ENCODE peak calls at places on chromosomes 6 and 20, in nine cellular contexts. One of them, this sample, is unnamed.

GRCh38 chr20:47464380-47465101 is 37.1 kb upstream of the NCOA3 start:
- DNase-seq in AG10803: peak; percentile 98
- DNase-seq in nephron progenitor cell: no peak
- DNase-seq in tibial nerve: peak; percentile 34
- DNase-seq in choroid plexus epithelial cell: peak; percentile 99
- DNase-seq in cardiac muscle cell: no peak
- DNase-seq in GM13977: no peak
- DNase-seq in hepatocyte: peak; percentile 93
- DNase-seq in psoas muscle: peak; percentile 60
- DNase-seq in this sample: no peak

GRCh38 chr20:57627972-57628650 is 7.9 kb upstream of the ZBP1 start:
- DNase-seq in nephron progenitor cell: no peak
- DNase-seq in AG10803: peak; percentile 62
- DNase-seq in GM13977: no peak
- DNase-seq in hepatocyte: peak; percentile 38
- DNase-seq in choroid plexus epithelial cell: peak; percentile 81
- DNase-seq in psoas muscle: no peak
- DNase-seq in cardiac muscle cell: no peak
- DNase-seq in tibial nerve: peak; percentile 37
- DNase-seq in this sample: no peak

GRCh38 chr6:5851261-5851757 is 155.4 kb downstream of the NRN1 start:
- DNase-seq in hepatocyte: peak; percentile 83
- DNase-seq in GM13977: peak; percentile 68
- DNase-seq in choroid plexus epithelial cell: peak; percentile 30
- DNase-seq in nephron progenitor cell: peak; percentile 71
- DNase-seq in cardiac muscle cell: peak; percentile 74
- DNase-seq in AG10803: peak; percentile 27
- DNase-seq in psoas muscle: peak; percentile 41
- DNase-seq in tibial nerve: no peak
- DNase-seq in this sample: peak; percentile 68

GRCh38 chr6:57242505-57242904 is 20.4 kb upstream of the RAB23 start:
- DNase-seq in nephron progenitor cell: no peak
- DNase-seq in psoas muscle: no peak
- DNase-seq in AG10803: peak; percentile 90
- DNase-seq in cardiac muscle cell: no peak
- DNase-seq in tibial nerve: no peak
- DNase-seq in GM13977: no peak
- DNase-seq in choroid plexus epithelial cell: peak; percentile 97
- DNase-seq in hepatocyte: peak; percentile 60
- DNase-seq in this sample: no peak

GRCh38 chr20:32355417-32355841 is 2.7 kb upstream of the ASXL1 start:
- DNase-seq in GM13977: peak; percentile 50
- DNase-seq in tibial nerve: no peak
- DNase-seq in psoas muscle: no peak
- DNase-seq in AG10803: no peak
- DNase-seq in choroid plexus epithelial cell: no peak
- DNase-seq in hepatocyte: no peak
- DNase-seq in cardiac muscle cell: no peak
- DNase-seq in nephron progenitor cell: no peak
- DNase-seq in this sample: no peak

GRCh38 chr6:170095273-170095976 is 195.5 kb downstream of the DLL1 start:
- DNase-seq in nephron progenitor cell: no peak
- DNase-seq in hepatocyte: no peak
- DNase-seq in cardiac muscle cell: no peak
- DNase-seq in tibial nerve: no peak
- DNase-seq in psoas muscle: no peak
- DNase-seq in choroid plexus epithelial cell: no peak
- DNase-seq in GM13977: no peak
- DNase-seq in AG10803: no peak
- DNase-seq in this sample: peak; percentile 3

GRCh38 chr20:23086931-23087411 is 847 bp upstream of the CD93 start:
- DNase-seq in GM13977: no peak
- DNase-seq in nephron progenitor cell: no peak
- DNase-seq in tibial nerve: no peak
- DNase-seq in hepatocyte: no peak
- DNase-seq in AG10803: no peak
- DNase-seq in choroid plexus epithelial cell: no peak
- DNase-seq in cardiac muscle cell: no peak
- DNase-seq in psoas muscle: peak; percentile 49
- DNase-seq in this sample: no peak

GRCh38 chr6:19569563-19569962 is 267.6 kb upstream of the ID4 start:
- DNase-seq in psoas muscle: no peak
- DNase-seq in cardiac muscle cell: no peak
- DNase-seq in GM13977: no peak
- DNase-seq in nephron progenitor cell: no peak
- DNase-seq in hepatocyte: no peak
- DNase-seq in choroid plexus epithelial cell: no peak
- DNase-seq in tibial nerve: no peak
- DNase-seq in AG10803: no peak
- DNase-seq in this sample: no peak

GRCh38 chr6:90478278-90478677 is 108.6 kb downstream of the MAP3K7 start:
- DNase-seq in AG10803: no peak
- DNase-seq in hepatocyte: peak; percentile 17
- DNase-seq in GM13977: no peak
- DNase-seq in nephron progenitor cell: no peak
- DNase-seq in choroid plexus epithelial cell: no peak
- DNase-seq in tibial nerve: no peak
- DNase-seq in psoas muscle: no peak
- DNase-seq in cardiac muscle cell: no peak
- DNase-seq in this sample: peak; percentile 29

GRCh38 chr6:89048985-89049384 is 31.6 kb upstream of the PNRC1 start:
- DNase-seq in GM13977: no peak
- DNase-seq in choroid plexus epithelial cell: peak; percentile 34
- DNase-seq in AG10803: peak; percentile 38
- DNase-seq in cardiac muscle cell: no peak
- DNase-seq in nephron progenitor cell: no peak
- DNase-seq in tibial nerve: no peak
- DNase-seq in psoas muscle: peak; percentile 21
- DNase-seq in hepatocyte: peak; percentile 30
- DNase-seq in this sample: no peak

GRCh38 chr20:36717657-36718056 is 28.2 kb downstream of the NDRG3 start:
- DNase-seq in tibial nerve: no peak
- DNase-seq in psoas muscle: no peak
- DNase-seq in cardiac muscle cell: peak; percentile 19
- DNase-seq in GM13977: no peak
- DNase-seq in choroid plexus epithelial cell: peak; percentile 10
- DNase-seq in nephron progenitor cell: no peak
- DNase-seq in AG10803: peak; percentile 9
- DNase-seq in hepatocyte: no peak
- DNase-seq in this sample: peak; percentile 8

GRCh38 chr6:63267046-63267445 is 52.7 kb downstream of the LGSN start:
- DNase-seq in nephron progenitor cell: no peak
- DNase-seq in hepatocyte: no peak
- DNase-seq in GM13977: no peak
- DNase-seq in cardiac muscle cell: no peak
- DNase-seq in tibial nerve: no peak
- DNase-seq in psoas muscle: no peak
- DNase-seq in choroid plexus epithelial cell: no peak
- DNase-seq in AG10803: no peak
- DNase-seq in this sample: no peak

GRCh38 chr6:133710826-133711225 is 178.1 kb upstream of the TCF21 start:
- DNase-seq in AG10803: no peak
- DNase-seq in nephron progenitor cell: no peak
- DNase-seq in psoas muscle: no peak
- DNase-seq in GM13977: no peak
- DNase-seq in cardiac muscle cell: no peak
- DNase-seq in choroid plexus epithelial cell: no peak
- DNase-seq in tibial nerve: no peak
- DNase-seq in hepatocyte: no peak
- DNase-seq in this sample: no peak

GRCh38 chr6:16295471-16295870 is 57.1 kb downstream of the GMPR start:
- DNase-seq in cardiac muscle cell: no peak
- DNase-seq in choroid plexus epithelial cell: no peak
- DNase-seq in AG10803: no peak
- DNase-seq in hepatocyte: no peak
- DNase-seq in nephron progenitor cell: no peak
- DNase-seq in psoas muscle: no peak
- DNase-seq in tibial nerve: no peak
- DNase-seq in GM13977: no peak
- DNase-seq in this sample: no peak

DNA sequence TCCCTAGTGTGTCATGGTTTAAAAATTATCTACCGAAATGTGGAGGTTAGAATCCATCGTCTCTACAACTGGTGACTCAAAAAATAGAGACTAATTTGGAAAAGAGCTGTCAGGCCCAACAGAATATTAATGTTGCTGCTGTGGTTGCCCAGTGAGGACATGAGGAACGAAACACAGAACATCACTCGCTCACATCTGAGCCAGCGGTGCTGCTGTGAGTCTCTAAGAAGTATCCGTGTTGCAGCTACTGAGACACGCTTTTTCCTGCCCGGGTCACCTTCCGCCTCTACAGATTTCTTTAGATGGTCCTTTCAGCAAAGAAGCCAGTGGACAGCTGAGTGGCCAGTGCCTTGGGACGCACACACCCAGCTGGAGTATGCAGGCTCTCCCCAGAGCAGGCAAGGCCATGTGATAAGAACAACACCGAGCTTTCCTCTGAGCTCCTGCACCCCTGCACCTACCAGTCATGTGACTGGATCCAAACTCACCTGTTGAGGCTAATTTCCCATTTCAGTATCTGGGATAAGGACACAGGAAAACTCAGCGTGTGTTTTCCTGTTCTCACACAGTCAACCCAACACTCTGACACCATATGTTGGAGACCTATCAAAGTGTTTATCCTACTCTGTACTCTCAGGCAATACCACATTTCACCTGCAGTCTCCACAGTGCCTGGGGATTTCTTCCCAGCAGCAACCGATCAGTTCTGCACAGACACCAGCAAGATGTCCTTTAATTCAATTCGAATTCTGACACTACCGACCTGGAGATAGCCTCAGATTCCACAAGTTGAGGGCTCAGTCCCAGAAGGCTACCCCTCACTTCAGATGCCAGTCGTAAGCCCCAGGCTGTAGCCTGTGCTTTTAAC is 119.0 kb upstream of the RPS6KA2 start:
- DNase-seq in AG10803: no peak
- DNase-seq in hepatocyte: no peak
- DNase-seq in GM13977: no peak
- DNase-seq in psoas muscle: no peak
- DNase-seq in choroid plexus epithelial cell: no peak
- DNase-seq in tibial nerve: no peak
- DNase-seq in cardiac muscle cell: no peak
- DNase-seq in nephron progenitor cell: no peak
- DNase-seq in this sample: no peak
- TF ChIP-seq CTCF in AG10803: no peak
- TF ChIP-seq CTCF in hepatocyte: no peak
- TF ChIP-seq CTCF in GM13977: no peak
- TF ChIP-seq CTCF in psoas muscle: no peak
- TF ChIP-seq CTCF in choroid plexus epithelial cell: no peak
- TF ChIP-seq CTCF in tibial nerve: no peak
- TF ChIP-seq CTCF in cardiac muscle cell: no peak
- TF ChIP-seq CTCF in nephron progenitor cell: no peak
- TF ChIP-seq CTCF in this sample: no peak

GRCh38 chr20:61797200-61797599 is 268.5 kb downstream of the TAF4 start:
- DNase-seq in cardiac muscle cell: no peak
- DNase-seq in nephron progenitor cell: no peak
- DNase-seq in tibial nerve: no peak
- DNase-seq in hepatocyte: no peak
- DNase-seq in psoas muscle: no peak
- DNase-seq in AG10803: no peak
- DNase-seq in GM13977: no peak
- DNase-seq in choroid plexus epithelial cell: peak; percentile 24
- DNase-seq in this sample: no peak
- TF ChIP-seq CTCF in cardiac muscle cell: no peak
- TF ChIP-seq CTCF in nephron progenitor cell: no peak
- TF ChIP-seq CTCF in tibial nerve: no peak
- TF ChIP-seq CTCF in hepatocyte: no peak
- TF ChIP-seq CTCF in psoas muscle: no peak
- TF ChIP-seq CTCF in AG10803: no peak
- TF ChIP-seq CTCF in GM13977: no peak
- TF ChIP-seq CTCF in choroid plexus epithelial cell: no peak
- TF ChIP-seq CTCF in this sample: no peak

DNA sequence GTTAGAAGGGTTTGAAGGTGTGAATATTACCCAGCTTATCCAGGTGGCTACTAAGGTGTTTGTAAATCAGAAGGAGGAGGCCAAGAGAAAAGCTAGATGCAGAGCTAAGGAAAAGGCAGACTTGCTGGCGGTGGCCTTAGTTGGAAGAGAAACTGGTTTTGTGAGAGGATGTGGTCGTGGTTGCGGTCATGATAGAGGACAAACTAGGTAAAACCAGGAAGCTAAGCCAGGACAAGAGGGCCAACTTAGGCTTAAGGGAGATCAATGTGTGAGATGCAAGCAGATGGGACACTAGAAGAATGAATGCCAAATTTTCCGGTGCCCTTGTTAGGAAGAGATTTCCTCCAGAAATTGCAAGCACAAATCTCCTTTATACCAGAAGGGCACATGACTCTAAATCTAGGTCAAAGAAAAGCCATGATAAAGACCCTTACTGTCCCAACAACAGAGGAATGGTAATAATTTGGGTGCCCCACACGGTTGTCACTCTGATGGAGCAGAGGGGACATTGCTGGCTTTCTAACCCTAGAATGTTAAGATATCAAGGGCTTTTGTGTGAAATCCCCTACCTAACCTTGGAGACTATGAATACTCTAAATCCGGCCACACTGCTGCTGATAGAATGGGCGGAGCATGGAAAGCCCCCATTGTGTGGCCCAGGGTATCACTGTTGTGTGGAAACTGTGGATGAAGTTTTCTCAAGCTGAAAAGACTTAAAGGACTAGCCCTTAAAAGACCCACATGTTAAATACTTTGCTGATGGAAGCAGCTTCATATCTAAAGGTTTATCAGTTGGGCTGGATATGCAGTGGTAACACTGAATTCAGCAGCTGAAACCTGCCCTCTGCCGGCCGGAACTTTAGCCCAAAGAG is 7.8 kb downstream of the IL22RA2 start:
- DNase-seq in AG10803: peak; percentile 4
- DNase-seq in GM13977: peak; percentile 44
- DNase-seq in psoas muscle: no peak
- DNase-seq in hepatocyte: no peak
- DNase-seq in tibial nerve: no peak
- DNase-seq in nephron progenitor cell: no peak
- DNase-seq in cardiac muscle cell: no peak
- DNase-seq in choroid plexus epithelial cell: peak; percentile 33
- DNase-seq in this sample: no peak
- TF ChIP-seq CTCF in AG10803: peak; percentile 41
- TF ChIP-seq CTCF in GM13977: peak; percentile 63
- TF ChIP-seq CTCF in psoas muscle: no peak
- TF ChIP-seq CTCF in hepatocyte: no peak
- TF ChIP-seq CTCF in tibial nerve: no peak
- TF ChIP-seq CTCF in nephron progenitor cell: no peak
- TF ChIP-seq CTCF in cardiac muscle cell: peak; percentile 23
- TF ChIP-seq CTCF in choroid plexus epithelial cell: peak; percentile 54
- TF ChIP-seq CTCF in this sample: no peak

DNA sequence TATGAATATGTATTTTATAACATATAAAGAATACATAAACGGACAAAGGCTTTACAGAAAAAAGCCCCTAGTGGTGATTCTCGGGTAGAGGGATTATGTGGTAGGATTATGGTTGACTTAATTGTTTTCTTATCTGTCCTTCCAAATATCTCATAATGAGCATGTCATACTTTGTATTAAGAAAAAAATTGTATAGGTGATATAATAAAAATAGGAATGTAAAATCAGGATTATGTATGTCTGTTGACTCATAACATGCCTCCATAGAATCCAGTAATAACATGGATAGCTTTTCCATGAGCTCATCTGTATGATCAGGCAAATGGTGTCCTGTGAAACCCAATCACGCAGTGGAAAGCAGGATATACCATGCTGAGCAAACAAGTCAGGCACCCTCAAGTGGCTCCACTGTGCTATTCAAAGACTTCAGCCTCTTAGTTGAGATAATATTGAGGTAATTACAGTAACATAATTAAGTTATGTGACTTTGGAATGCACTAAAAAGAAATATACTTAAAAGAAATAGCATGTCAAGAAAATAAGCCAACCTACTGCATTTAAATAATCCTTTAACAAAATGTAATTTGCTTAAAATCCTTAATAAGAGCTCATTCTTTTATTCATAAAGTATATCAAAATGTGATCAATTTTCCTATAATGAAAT is 39.6 kb upstream of the PRELID3B start:
- DNase-seq in cardiac muscle cell: no peak
- DNase-seq in psoas muscle: no peak
- DNase-seq in GM13977: no peak
- DNase-seq in nephron progenitor cell: no peak
- DNase-seq in choroid plexus epithelial cell: peak; percentile 56
- DNase-seq in AG10803: peak; percentile 6
- DNase-seq in hepatocyte: no peak
- DNase-seq in tibial nerve: no peak
- DNase-seq in this sample: no peak
- TF ChIP-seq CTCF in cardiac muscle cell: peak; percentile 39
- TF ChIP-seq CTCF in psoas muscle: peak; percentile 34
- TF ChIP-seq CTCF in GM13977: peak; percentile 32
- TF ChIP-seq CTCF in nephron progenitor cell: peak; percentile 39
- TF ChIP-seq CTCF in choroid plexus epithelial cell: peak; percentile 49
- TF ChIP-seq CTCF in AG10803: no peak
- TF ChIP-seq CTCF in hepatocyte: no peak
- TF ChIP-seq CTCF in tibial nerve: no peak
- TF ChIP-seq CTCF in this sample: peak; percentile 71